ENCODE peak calls at places on chromosomes 6 and 20, in seven cellular contexts. Q, L, U, T, V, X and O are unnamed samples.

GRCh38 chr6:33874136-33874535 is 70.3 kb upstream of the MLN start:
- DNase-seq in Q (no peak), L (no peak), U (no peak), T (no peak), V (no peak), X (no peak), O (no peak)

GRCh38 chr20:16821211-16822089 is 73.3 kb downstream of the OTOR start:
- DNase-seq in Q (peak; percentile 39), L (no peak), U (peak; percentile 14), T (no peak), V (no peak), X (peak; percentile 48), O (peak; percentile 55)

GRCh38 chr6:144063246-144063743 is 32.1 kb downstream of the SF3B5 start:
- DNase-seq in Q (no peak), L (no peak), U (no peak), T (no peak), V (no peak), X (no peak), O (no peak)

GRCh38 chr6:44234101-44235090 is 11.0 kb downstream of the SLC29A1 start:
- DNase-seq in Q (no peak), L (no peak), U (no peak), T (no peak), V (no peak), X (peak; percentile 82), O (peak; percentile 62)

GRCh38 chr6:32551410-32551809 is 21.3 kb upstream of the HLA-DRB5 start:
- DNase-seq in Q (no peak), L (no peak), U (no peak), T (no peak), V (no peak), X (no peak), O (no peak)

GRCh38 chr6:129598244-129599187 is 111.5 kb downstream of the ARHGAP18 start:
- DNase-seq in Q (peak; percentile 77), L (peak; percentile 34), U (peak; percentile 9), T (no peak), V (no peak), X (peak; percentile 74), O (peak; percentile 74)

GRCh38 chr20:46787986-46788762 is 78.7 kb downstream of the SLC2A10 start:
- DNase-seq in Q (no peak), L (no peak), U (no peak), T (no peak), V (no peak), X (no peak), O (no peak)

GRCh38 chr20:58893355-58894151 is 41.0 kb downstream of the GNAS start:
- DNase-seq in Q (no peak), L (no peak), U (no peak), T (peak; percentile 49), V (no peak), X (no peak), O (no peak)

GRCh38 chr6:164266851-164267250 is 852.3 kb downstream of the QKI start:
- DNase-seq in Q (no peak), L (no peak), U (no peak), T (no peak), V (no peak), X (no peak), O (no peak)

GRCh38 chr20:45304464-45304999 is 2.1 kb upstream of the RBPJL start:
- DNase-seq in Q (no peak), L (no peak), U (no peak), T (no peak), V (no peak), X (no peak), O (no peak)

GRCh38 chr6:34553146-34553545 is 3.0 kb downstream of the SPDEF start:
- DNase-seq in Q (no peak), L (no peak), U (no peak), T (no peak), V (no peak), X (no peak), O (no peak)

GRCh38 chr20:32007787-32008616 is 2.2 kb upstream of the CCM2L start:
- DNase-seq in Q (no peak), L (no peak), U (no peak), T (no peak), V (no peak), X (peak; percentile 38), O (peak; percentile 23)

GRCh38 chr6:90574610-90575009 is 12.3 kb downstream of the MAP3K7 start:
- DNase-seq in Q (no peak), L (no peak), U (no peak), T (no peak), V (no peak), X (peak; percentile 15), O (no peak)

GRCh38 chr20:17473662-17474061 is 57.5 kb downstream of the BFSP1 start:
- DNase-seq in Q (no peak), L (no peak), U (no peak), T (no peak), V (no peak), X (no peak), O (peak; percentile 66)

GRCh38 chr6:60991427-60992028 is 1294.5 kb downstream of the KHDRBS2 start:
- DNase-seq in Q (no peak), L (no peak), U (no peak), T (no peak), V (no peak), X (no peak), O (no peak)

GRCh38 chr6:125809771-125810315 is 19.1 kb downstream of the NCOA7 start:
- DNase-seq in Q (no peak), L (no peak), U (no peak), T (no peak), V (no peak), X (no peak), O (peak; percentile 22)

GRCh38 chr20:34990661-34991214 is 35.1 kb downstream of the MYH7B start:
- DNase-seq in Q (no peak), L (no peak), U (no peak), T (no peak), V (no peak), X (no peak), O (no peak)

GRCh38 chr6:1497593-1498105 is 108.3 kb downstream of the FOXF2 start:
- DNase-seq in Q (no peak), L (no peak), U (no peak), T (no peak), V (no peak), X (no peak), O (no peak)

GRCh38 chr6:33628401-33628964 is 7.4 kb downstream of the ITPR3 start:
- DNase-seq in Q (no peak), L (no peak), U (no peak), T (no peak), V (no peak), X (no peak), O (no peak)

GRCh38 chr6:110813813-110814487 is 1.3 kb downstream of the CDK19 start:
- DNase-seq in Q (peak; percentile 36), L (no peak), U (no peak), T (no peak), V (no peak), X (peak; percentile 24), O (peak; percentile 38)

GRCh38 chr20:49562341-49563014 is 5.5 kb downstream of the PTGIS start:
- DNase-seq in Q (peak; percentile 68), L (no peak), U (no peak), T (no peak), V (no peak), X (peak; percentile 91), O (no peak)

GRCh38 chr6:109023348-109023925 is 71.2 kb downstream of the SESN1 start:
- DNase-seq in Q (no peak), L (no peak), U (no peak), T (no peak), V (no peak), X (no peak), O (no peak)

GRCh38 chr6:109073344-109074235 is 21.1 kb downstream of the SESN1 start:
- DNase-seq in Q (peak; percentile 40), L (peak; percentile 60), U (peak; percentile 51), T (no peak), V (no peak), X (peak; percentile 67), O (peak; percentile 72)

GRCh38 chr6:72212686-72213085 is 326.3 kb downstream of the RIMS1 start:
- DNase-seq in Q (no peak), L (no peak), U (no peak), T (no peak), V (no peak), X (no peak), O (peak; percentile 56)

GRCh38 chr6:26031151-26031594 is 56.1 kb upstream of the HFE start:
- DNase-seq in Q (no peak), L (no peak), U (no peak), T (no peak), V (no peak), X (no peak), O (peak; percentile 57)

GRCh38 chr20:32201296-32201976 is 6.1 kb downstream of the PLAGL2 start:
- DNase-seq in Q (no peak), L (no peak), U (no peak), T (no peak), V (no peak), X (peak; percentile 67), O (no peak)

GRCh38 chr6:13226071-13226470 is 102.3 kb downstream of the TBC1D7 start:
- DNase-seq in Q (no peak), L (no peak), U (no peak), T (no peak), V (no peak), X (no peak), O (no peak)

GRCh38 chr20:38698541-38698940 is 25.7 kb upstream of the SLC32A1 start:
- DNase-seq in Q (no peak), L (no peak), U (no peak), T (no peak), V (no peak), X (no peak), O (no peak)

GRCh38 chr20:31967830-31968249 is at the start of gene XKR7:
- DNase-seq in Q (no peak), L (no peak), U (peak; percentile 23), T (no peak), V (no peak), X (no peak), O (peak; percentile 65)

GRCh38 chr20:10798811-10799210 is 125.0 kb upstream of the JAG1 start:
- DNase-seq in Q (peak; percentile 89), L (no peak), U (no peak), T (no peak), V (no peak), X (peak; percentile 37), O (no peak)